ENCODE peak calls at places on chromosomes 5 and 9, in six cellular contexts. L is HCEC 1CT; M is H54; X is stimulated activated CD4-positive, alpha-beta T cell treated with anti-CD3 and anti-CD28 coated beads, TNF-alpha, amount 100 ng/mL, for 24 hours; I is head of caudate nucleus; U is EL. Q is an unnamed sample.
A peak's percentile ranks its signal among the peaks of the same experiment; 100 is the strongest.

GRCh38 chr5:35876454-35876853 is 19.8 kb downstream of the IL7R start:
- DNase-seq in L (peak; percentile 46), M (no peak), X (no peak), I (no peak), U (peak; percentile 36), Q (no peak)

GRCh38 chr5:176866913-176867312 is 32.2 kb downstream of the HK3 start:
- DNase-seq in L (no peak), M (no peak), X (no peak), I (no peak), U (no peak), Q (no peak)

GRCh38 chr9:6304232-6304631 is 23.9 kb upstream of the TPD52L3 start:
- DNase-seq in L (no peak), M (no peak), X (no peak), I (no peak), U (no peak), Q (no peak)

GRCh38 chr9:84759300-84759750 is 89.8 kb downstream of the NTRK2 start:
- DNase-seq in L (no peak), M (no peak), X (peak; percentile 12), I (no peak), U (no peak), Q (no peak)

GRCh38 chr5:65512170-65512937 is 30.6 kb upstream of the ADAMTS6 start:
- DNase-seq in L (peak; percentile 5), M (no peak), X (no peak), I (no peak), U (no peak), Q (no peak)

GRCh38 chr5:36407396-36407795 is 105.7 kb upstream of the RANBP3L start:
- DNase-seq in L (peak; percentile 52), M (no peak), X (no peak), I (no peak), U (peak; percentile 33), Q (no peak)

GRCh38 chr5:40233268-40233667 is 446.4 kb upstream of the PTGER4 start:
- DNase-seq in L (peak; percentile 54), M (no peak), X (no peak), I (no peak), U (peak; percentile 52), Q (no peak)

GRCh38 chr5:63211413-63212132 is 633.0 kb downstream of the LRRC70 start:
- DNase-seq in L (no peak), M (no peak), X (no peak), I (no peak), U (no peak), Q (no peak)

GRCh38 chr5:43140286-43140685 is 19.6 kb downstream of the ZNF131 start:
- DNase-seq in L (no peak), M (no peak), X (no peak), I (no peak), U (no peak), Q (no peak)

GRCh38 chr5:16382047-16382446 is 83.6 kb downstream of the ZNF622 start:
- DNase-seq in L (no peak), M (no peak), X (no peak), I (no peak), U (no peak), Q (no peak)

GRCh38 chr9:99336531-99336930 is 114.4 kb downstream of the SEC61B start:
- DNase-seq in L (no peak), M (no peak), X (no peak), I (no peak), U (no peak), Q (no peak)

GRCh38 chr5:165630211-165630866 is 2124.9 kb downstream of the MAT2B start:
- DNase-seq in L (peak; percentile 37), M (peak; percentile 39), X (no peak), I (peak; percentile 43), U (peak; percentile 0), Q (peak; percentile 20)

GRCh38 chr9:125630436-125630835 is 76.6 kb downstream of the MAPKAP1 start:
- DNase-seq in L (peak; percentile 70), M (no peak), X (no peak), I (no peak), U (no peak), Q (no peak)

GRCh38 chr5:131608597-131608996 is 26.4 kb downstream of the RAPGEF6 start:
- DNase-seq in L (no peak), M (no peak), X (no peak), I (no peak), U (no peak), Q (no peak)

GRCh38 chr9:122387526-122387925 is 16.7 kb downstream of the PTGS1 start:
- DNase-seq in L (no peak), M (no peak), X (no peak), I (no peak), U (no peak), Q (no peak)

GRCh38 chr5:154162475-154163217 is 27.9 kb upstream of the GALNT10 start:
- DNase-seq in L (no peak), M (no peak), X (no peak), I (no peak), U (no peak), Q (no peak)

GRCh38 chr5:5209510-5210286 is 69.6 kb downstream of the ADAMTS16 start:
- DNase-seq in L (no peak), M (no peak), X (no peak), I (no peak), U (no peak), Q (no peak)

GRCh38 chr5:81187885-81188284 is 45.2 kb upstream of the CKMT2 start:
- DNase-seq in L (no peak), M (no peak), X (no peak), I (no peak), U (no peak), Q (no peak)

GRCh38 chr5:171115519-171115918 is 193.5 kb upstream of the TLX3 start:
- DNase-seq in L (no peak), M (no peak), X (no peak), I (no peak), U (no peak), Q (no peak)

GRCh38 chr9:121888438-121888775 is 204.7 kb downstream of the TTLL11 start:
- DNase-seq in L (peak; percentile 73), M (peak; percentile 91), X (no peak), I (no peak), U (peak; percentile 86), Q (no peak)

GRCh38 chr5:78699565-78700143 is 51.1 kb upstream of the LHFPL2 start:
- DNase-seq in L (peak; percentile 86), M (peak; percentile 49), X (no peak), I (peak; percentile 42), U (peak; percentile 99), Q (peak; percentile 43)

GRCh38 chr5:147763791-147764525 is 18.6 kb downstream of the JAKMIP2 start:
- DNase-seq in L (no peak), M (no peak), X (no peak), I (no peak), U (peak; percentile 46), Q (no peak)

GRCh38 chr5:42825422-42826148 is 13.9 kb upstream of the SELENOP start:
- DNase-seq in L (no peak), M (no peak), X (no peak), I (no peak), U (no peak), Q (no peak)

GRCh38 chr9:121286973-121287721 is 19.2 kb downstream of the GSN start:
- DNase-seq in L (peak; percentile 93), M (peak; percentile 99), X (no peak), I (peak; percentile 70), U (peak; percentile 97), Q (peak; percentile 91)

GRCh38 chr5:141908796-141909195 is 14.9 kb upstream of the DELE1 start:
- DNase-seq in L (peak; percentile 67), M (no peak), X (no peak), I (no peak), U (peak; percentile 68), Q (no peak)